ENCODE peak calls at places on chromosomes 16 and 17, in six cellular contexts. One of them, this sample, is unnamed.

GRCh38 chr17:81667754-81668153 is 1.2 kb downstream of the CCDC137 start:
- DNase-seq in IMR-90: no peak
- DNase-seq in nephron progenitor cell: no peak
- DNase-seq in astrocyte of the spinal cord: no peak
- DNase-seq in astrocyte of the cerebellum: no peak
- DNase-seq in pancreas: no peak
- DNase-seq in this sample: no peak

GRCh38 chr16:15973460-15973859 is 24.0 kb downstream of the ABCC1 start:
- DNase-seq in IMR-90: peak
- DNase-seq in nephron progenitor cell: no peak
- DNase-seq in astrocyte of the spinal cord: no peak
- DNase-seq in astrocyte of the cerebellum: no peak
- DNase-seq in pancreas: no peak
- DNase-seq in this sample: no peak

GRCh38 chr16:3938471-3938842 is 57.9 kb upstream of the CREBBP start:
- DNase-seq in IMR-90: no peak
- DNase-seq in nephron progenitor cell: no peak
- DNase-seq in astrocyte of the spinal cord: no peak
- DNase-seq in astrocyte of the cerebellum: no peak
- DNase-seq in pancreas: no peak
- DNase-seq in this sample: no peak

GRCh38 chr16:12113581-12114375 is 137.2 kb downstream of the SNX29 start:
- DNase-seq in IMR-90: no peak
- DNase-seq in nephron progenitor cell: peak
- DNase-seq in astrocyte of the spinal cord: no peak
- DNase-seq in astrocyte of the cerebellum: no peak
- DNase-seq in pancreas: no peak
- DNase-seq in this sample: no peak

GRCh38 chr16:48959204-48959603 is 322.4 kb downstream of the CBLN1 start:
- DNase-seq in IMR-90: no peak
- DNase-seq in nephron progenitor cell: no peak
- DNase-seq in astrocyte of the spinal cord: no peak
- DNase-seq in astrocyte of the cerebellum: no peak
- DNase-seq in pancreas: no peak
- DNase-seq in this sample: no peak

GRCh38 chr17:8563024-8563776 is 67.3 kb downstream of the MYH10 start:
- DNase-seq in IMR-90: no peak
- DNase-seq in nephron progenitor cell: no peak
- DNase-seq in astrocyte of the spinal cord: no peak
- DNase-seq in astrocyte of the cerebellum: no peak
- DNase-seq in pancreas: no peak
- DNase-seq in this sample: no peak

GRCh38 chr16:81864646-81865382 is 85.7 kb downstream of the PLCG2 start:
- DNase-seq in IMR-90: no peak
- DNase-seq in nephron progenitor cell: no peak
- DNase-seq in astrocyte of the spinal cord: no peak
- DNase-seq in astrocyte of the cerebellum: no peak
- DNase-seq in pancreas: no peak
- DNase-seq in this sample: no peak

GRCh38 chr16:539901-540530 is 12.5 kb downstream of the CAPN15 start:
- DNase-seq in IMR-90: peak
- DNase-seq in nephron progenitor cell: no peak
- DNase-seq in astrocyte of the spinal cord: peak
- DNase-seq in astrocyte of the cerebellum: no peak
- DNase-seq in pancreas: no peak
- DNase-seq in this sample: no peak

GRCh38 chr17:47301161-47301560 is 22.6 kb upstream of the EFCAB13 start:
- DNase-seq in IMR-90: no peak
- DNase-seq in nephron progenitor cell: no peak
- DNase-seq in astrocyte of the spinal cord: no peak
- DNase-seq in astrocyte of the cerebellum: no peak
- DNase-seq in pancreas: no peak
- DNase-seq in this sample: no peak

GRCh38 chr17:48995332-48995870 is 1.8 kb upstream of the IGF2BP1 start:
- DNase-seq in IMR-90: no peak
- DNase-seq in nephron progenitor cell: peak
- DNase-seq in astrocyte of the spinal cord: no peak
- DNase-seq in astrocyte of the cerebellum: no peak
- DNase-seq in pancreas: no peak
- DNase-seq in this sample: peak

GRCh38 chr17:61498042-61498441 is 45.8 kb downstream of the TBX4 start:
- DNase-seq in IMR-90: no peak
- DNase-seq in nephron progenitor cell: no peak
- DNase-seq in astrocyte of the spinal cord: no peak
- DNase-seq in astrocyte of the cerebellum: no peak
- DNase-seq in pancreas: no peak
- DNase-seq in this sample: no peak

GRCh38 chr16:54034684-54035083 is 251.9 kb downstream of the IRX3 start:
- DNase-seq in IMR-90: peak
- DNase-seq in nephron progenitor cell: no peak
- DNase-seq in astrocyte of the spinal cord: no peak
- DNase-seq in astrocyte of the cerebellum: no peak
- DNase-seq in pancreas: no peak
- DNase-seq in this sample: peak

GRCh38 chr17:31581022-31581483 is 189.6 kb downstream of the RAB11FIP4 start:
- DNase-seq in IMR-90: peak
- DNase-seq in nephron progenitor cell: no peak
- DNase-seq in astrocyte of the spinal cord: peak
- DNase-seq in astrocyte of the cerebellum: peak
- DNase-seq in pancreas: peak
- DNase-seq in this sample: peak

GRCh38 chr17:36597866-36598777 is 3.3 kb upstream of the MRM1 start:
- DNase-seq in IMR-90: no peak
- DNase-seq in nephron progenitor cell: no peak
- DNase-seq in astrocyte of the spinal cord: no peak
- DNase-seq in astrocyte of the cerebellum: no peak
- DNase-seq in pancreas: no peak
- DNase-seq in this sample: no peak

DNA sequence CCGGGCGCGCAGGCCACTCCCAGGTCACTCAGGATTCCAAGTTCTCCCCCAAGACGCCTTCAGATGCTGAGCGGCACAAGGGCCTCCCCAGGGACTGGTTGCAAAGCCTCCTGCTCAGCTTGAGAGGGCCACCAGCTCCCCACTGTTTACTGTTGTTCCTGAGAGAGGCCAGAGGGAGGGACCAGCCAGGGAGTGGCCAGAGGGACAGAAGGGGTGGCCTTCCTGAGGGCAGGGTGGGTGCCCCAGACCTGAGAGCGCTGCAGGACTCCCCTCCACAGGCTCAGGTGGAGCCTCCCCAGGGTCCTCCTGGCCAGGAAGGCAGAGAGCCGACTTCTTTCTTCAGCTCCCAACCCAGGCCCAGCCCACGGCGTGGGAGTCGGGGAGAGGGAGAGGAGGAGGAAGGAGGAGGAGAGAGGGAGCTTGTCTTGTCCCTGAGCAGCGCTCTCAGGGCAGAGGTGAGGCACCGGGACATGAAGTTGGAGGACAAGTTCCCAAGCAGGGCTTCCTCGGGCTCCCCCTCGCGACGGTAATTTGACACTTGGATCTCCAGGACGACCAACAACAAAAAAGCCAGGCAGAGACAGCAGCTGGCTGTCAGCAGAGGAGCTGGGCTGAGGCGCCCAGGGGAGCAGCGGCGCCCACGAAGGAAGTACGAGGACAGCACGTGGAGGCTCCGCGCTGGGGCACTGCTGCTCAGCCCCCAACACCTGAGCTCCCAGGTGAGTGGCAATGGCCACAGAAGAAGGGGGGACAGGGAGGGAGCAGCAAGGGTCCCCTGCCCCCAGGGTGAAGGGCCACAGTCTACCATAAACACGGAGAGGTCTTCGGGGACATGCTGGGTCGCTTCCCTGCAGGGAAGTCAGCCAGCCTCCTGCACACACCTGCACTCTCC is 496 bp downstream of the SMIM5 start:
- DNase-seq in IMR-90: peak
- DNase-seq in nephron progenitor cell: peak
- DNase-seq in astrocyte of the spinal cord: peak
- DNase-seq in astrocyte of the cerebellum: peak
- DNase-seq in pancreas: peak
- DNase-seq in this sample: peak
- TF ChIP-seq CTCF in IMR-90: peak
- TF ChIP-seq CTCF in nephron progenitor cell: peak
- TF ChIP-seq CTCF in astrocyte of the spinal cord: peak
- TF ChIP-seq CTCF in astrocyte of the cerebellum: peak
- TF ChIP-seq CTCF in pancreas: peak
- TF ChIP-seq CTCF in this sample: peak

DNA sequence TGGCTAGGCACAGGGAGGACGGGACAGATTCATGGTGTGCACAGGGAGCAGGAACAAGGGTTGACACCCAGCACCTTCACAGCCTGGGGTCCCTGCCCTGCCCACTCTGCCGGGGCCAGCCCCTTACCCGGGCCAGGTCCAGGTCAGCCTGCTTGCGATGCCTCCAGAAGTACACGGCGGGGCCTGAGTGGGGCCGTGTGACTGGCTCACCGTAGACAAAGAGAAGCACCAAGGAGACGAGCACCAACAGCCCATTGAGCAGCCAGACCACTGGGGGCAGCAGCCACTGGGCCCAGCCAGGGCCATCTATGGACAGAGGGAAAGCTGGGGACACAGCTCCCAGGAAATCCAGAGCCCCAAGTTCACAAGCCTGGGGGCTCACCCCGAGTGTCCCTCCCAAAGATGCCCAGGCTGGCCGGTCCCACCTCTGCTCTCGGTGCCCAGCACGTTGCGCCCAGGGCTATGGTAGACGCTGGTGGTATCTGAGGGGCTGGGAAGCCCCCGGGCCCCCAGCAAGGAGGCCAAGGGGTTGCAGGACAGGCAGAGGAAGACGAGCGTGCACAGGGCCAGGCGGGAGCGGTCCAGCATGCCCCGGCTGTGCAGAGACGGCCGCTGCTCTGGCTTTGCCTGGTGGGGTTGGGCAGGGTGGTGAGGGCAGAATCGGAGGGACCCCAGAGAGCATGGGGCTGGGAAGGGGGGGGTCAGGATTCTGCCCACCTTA is 19.8 kb downstream of the SREBF1 start:
- DNase-seq in IMR-90: no peak
- DNase-seq in nephron progenitor cell: no peak
- DNase-seq in astrocyte of the spinal cord: no peak
- DNase-seq in astrocyte of the cerebellum: no peak
- DNase-seq in pancreas: no peak
- DNase-seq in this sample: no peak
- TF ChIP-seq CTCF in IMR-90: no peak
- TF ChIP-seq CTCF in nephron progenitor cell: no peak
- TF ChIP-seq CTCF in astrocyte of the spinal cord: peak
- TF ChIP-seq CTCF in astrocyte of the cerebellum: no peak
- TF ChIP-seq CTCF in pancreas: no peak
- TF ChIP-seq CTCF in this sample: no peak

DNA sequence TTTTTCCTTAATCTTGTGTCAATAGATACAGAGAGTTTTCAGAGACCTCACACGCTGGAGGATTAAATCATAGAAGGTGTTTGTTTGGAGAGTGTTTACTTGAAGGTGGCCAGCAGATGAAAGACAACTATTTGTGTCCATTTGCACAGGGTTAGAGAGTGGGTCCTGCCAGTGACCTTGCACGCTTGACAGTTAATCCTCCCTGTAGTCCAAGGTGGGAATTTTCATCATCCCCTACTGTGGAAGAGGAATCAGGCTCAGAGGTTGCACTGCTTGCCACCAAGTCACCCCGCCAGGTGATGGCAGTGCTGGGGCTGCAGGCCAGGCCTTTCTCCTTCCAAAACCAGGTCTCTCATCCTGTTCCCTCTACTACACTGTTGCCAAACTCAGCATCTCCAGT is 12.3 kb downstream of the CDH1 start:
- DNase-seq in IMR-90: no peak
- DNase-seq in nephron progenitor cell: no peak
- DNase-seq in astrocyte of the spinal cord: no peak
- DNase-seq in astrocyte of the cerebellum: no peak
- DNase-seq in pancreas: no peak
- DNase-seq in this sample: no peak
- TF ChIP-seq CTCF in IMR-90: no peak
- TF ChIP-seq CTCF in nephron progenitor cell: no peak
- TF ChIP-seq CTCF in astrocyte of the spinal cord: no peak
- TF ChIP-seq CTCF in astrocyte of the cerebellum: no peak
- TF ChIP-seq CTCF in pancreas: no peak
- TF ChIP-seq CTCF in this sample: no peak

GRCh38 chr16:25143898-25144297 is 32.4 kb downstream of the LCMT1 start:
- DNase-seq in IMR-90: no peak
- DNase-seq in nephron progenitor cell: no peak
- DNase-seq in astrocyte of the spinal cord: no peak
- DNase-seq in astrocyte of the cerebellum: no peak
- DNase-seq in pancreas: peak
- DNase-seq in this sample: no peak
- TF ChIP-seq CTCF in IMR-90: peak
- TF ChIP-seq CTCF in nephron progenitor cell: peak
- TF ChIP-seq CTCF in astrocyte of the spinal cord: peak
- TF ChIP-seq CTCF in astrocyte of the cerebellum: peak
- TF ChIP-seq CTCF in pancreas: peak
- TF ChIP-seq CTCF in this sample: peak

GRCh38 chr17:76944477-76944876 is 76.3 kb downstream of the MGAT5B start:
- DNase-seq in IMR-90: no peak
- DNase-seq in nephron progenitor cell: no peak
- DNase-seq in astrocyte of the spinal cord: no peak
- DNase-seq in astrocyte of the cerebellum: no peak
- DNase-seq in pancreas: no peak
- DNase-seq in this sample: no peak
- TF ChIP-seq CTCF in IMR-90: no peak
- TF ChIP-seq CTCF in nephron progenitor cell: no peak
- TF ChIP-seq CTCF in astrocyte of the spinal cord: no peak
- TF ChIP-seq CTCF in astrocyte of the cerebellum: no peak
- TF ChIP-seq CTCF in pancreas: no peak
- TF ChIP-seq CTCF in this sample: no peak